ENCODE peak calls at places on chromosomes 4 and X, in six cellular contexts. One of them, this sample, is unnamed.

GRCh38 chrX:134572816-134573682 is 85.2 kb downstream of the PLAC1 start:
- DNase-seq in fibroblast of lung: peak
- DNase-seq in esophagus squamous epithelium: no peak
- DNase-seq in cardiac muscle cell: no peak
- DNase-seq in neural progenitor cell: no peak
- DNase-seq in A673: no peak
- DNase-seq in this sample: no peak

GRCh38 chr4:127965803-127966175 is 583 bp downstream of the ABHD18 start:
- DNase-seq in neural progenitor cell: no peak
- DNase-seq in fibroblast of lung: peak
- DNase-seq in cardiac muscle cell: peak
- DNase-seq in A673: peak
- DNase-seq in esophagus squamous epithelium: no peak
- DNase-seq in this sample: peak

GRCh38 chr4:185242749-185243533 is 33.5 kb downstream of the SNX25 start:
- DNase-seq in fibroblast of lung: peak
- DNase-seq in neural progenitor cell: no peak
- DNase-seq in esophagus squamous epithelium: no peak
- DNase-seq in cardiac muscle cell: peak
- DNase-seq in A673: no peak
- DNase-seq in this sample: no peak

GRCh38 chrX:16825306-16826035 is 39.2 kb downstream of the TXLNG start:
- DNase-seq in esophagus squamous epithelium: no peak
- DNase-seq in A673: no peak
- DNase-seq in neural progenitor cell: no peak
- DNase-seq in fibroblast of lung: peak
- DNase-seq in cardiac muscle cell: no peak
- DNase-seq in this sample: no peak

GRCh38 chr4:42282081-42282901 is 115.0 kb upstream of the SHISA3 start:
- DNase-seq in cardiac muscle cell: peak
- DNase-seq in A673: peak
- DNase-seq in fibroblast of lung: peak
- DNase-seq in esophagus squamous epithelium: no peak
- DNase-seq in neural progenitor cell: peak
- DNase-seq in this sample: no peak

GRCh38 chr4:6332669-6333050 is 63.0 kb downstream of the WFS1 start:
- DNase-seq in neural progenitor cell: no peak
- DNase-seq in esophagus squamous epithelium: no peak
- DNase-seq in fibroblast of lung: no peak
- DNase-seq in cardiac muscle cell: no peak
- DNase-seq in A673: no peak
- DNase-seq in this sample: no peak

GRCh38 chr4:99634742-99635360 is 22.8 kb downstream of the C4orf54 start:
- DNase-seq in A673: no peak
- DNase-seq in neural progenitor cell: no peak
- DNase-seq in esophagus squamous epithelium: no peak
- DNase-seq in cardiac muscle cell: no peak
- DNase-seq in fibroblast of lung: no peak
- DNase-seq in this sample: no peak

GRCh38 chr4:73875401-73875800 is 6.2 kb downstream of the CXCL1 start:
- DNase-seq in esophagus squamous epithelium: no peak
- DNase-seq in fibroblast of lung: no peak
- DNase-seq in A673: no peak
- DNase-seq in neural progenitor cell: no peak
- DNase-seq in cardiac muscle cell: no peak
- DNase-seq in this sample: no peak

GRCh38 chrX:153726286-153727107 is 1.8 kb downstream of the ABCD1 start:
- DNase-seq in neural progenitor cell: peak
- DNase-seq in fibroblast of lung: peak
- DNase-seq in esophagus squamous epithelium: peak
- DNase-seq in A673: peak
- DNase-seq in cardiac muscle cell: peak
- DNase-seq in this sample: peak

GRCh38 chr4:122576261-122577188 is 44.3 kb downstream of the IL21 start:
- DNase-seq in fibroblast of lung: peak
- DNase-seq in esophagus squamous epithelium: no peak
- DNase-seq in cardiac muscle cell: peak
- DNase-seq in neural progenitor cell: peak
- DNase-seq in A673: peak
- DNase-seq in this sample: no peak

GRCh38 chr4:97984545-97985131 is 158.6 kb downstream of the STPG2 start:
- DNase-seq in esophagus squamous epithelium: no peak
- DNase-seq in cardiac muscle cell: no peak
- DNase-seq in A673: peak
- DNase-seq in neural progenitor cell: peak
- DNase-seq in fibroblast of lung: no peak
- DNase-seq in this sample: no peak

GRCh38 chr4:100340534-100341364 is 150.5 kb upstream of the DDIT4L start:
- DNase-seq in cardiac muscle cell: peak
- DNase-seq in fibroblast of lung: peak
- DNase-seq in neural progenitor cell: no peak
- DNase-seq in esophagus squamous epithelium: no peak
- DNase-seq in A673: no peak
- DNase-seq in this sample: no peak

DNA sequence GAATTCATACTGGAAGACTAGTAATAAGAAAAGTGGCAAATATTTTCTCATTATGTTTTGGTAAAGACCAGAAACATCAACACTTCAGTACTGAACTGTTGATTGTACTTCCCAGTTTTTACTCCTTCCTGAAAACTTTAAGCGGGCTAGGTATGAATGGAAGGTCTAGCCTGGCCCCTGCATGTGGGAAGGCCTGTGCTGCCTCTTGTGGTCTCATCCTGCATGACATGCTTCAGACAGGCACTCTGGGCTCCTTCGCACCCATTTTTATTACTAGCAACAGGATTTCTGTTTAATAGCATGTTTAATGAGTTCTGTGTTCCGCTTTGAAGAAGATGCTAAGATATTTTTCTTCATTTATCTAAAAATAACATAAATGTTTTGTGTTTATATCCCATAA is 279.1 kb downstream of the ANK2 start:
- DNase-seq in esophagus squamous epithelium: no peak
- DNase-seq in cardiac muscle cell: peak
- DNase-seq in fibroblast of lung: no peak
- DNase-seq in A673: peak
- DNase-seq in neural progenitor cell: peak
- DNase-seq in this sample: no peak
- TF ChIP-seq CTCF in esophagus squamous epithelium: no peak
- TF ChIP-seq CTCF in cardiac muscle cell: peak
- TF ChIP-seq CTCF in fibroblast of lung: peak
- TF ChIP-seq CTCF in A673: peak
- TF ChIP-seq CTCF in neural progenitor cell: peak
- TF ChIP-seq CTCF in this sample: no peak

GRCh38 chrX:6849711-6850415 is 297.6 kb upstream of the STS start:
- DNase-seq in fibroblast of lung: peak
- DNase-seq in cardiac muscle cell: no peak
- DNase-seq in neural progenitor cell: no peak
- DNase-seq in A673: no peak
- DNase-seq in esophagus squamous epithelium: no peak
- DNase-seq in this sample: no peak
- H3K27ac ChIP-seq in fibroblast of lung: no peak
- H3K27ac ChIP-seq in cardiac muscle cell: peak
- H3K27ac ChIP-seq in neural progenitor cell: no peak
- H3K27ac ChIP-seq in A673: no peak
- H3K27ac ChIP-seq in esophagus squamous epithelium: no peak
- H3K27ac ChIP-seq in this sample: no peak

GRCh38 chr4:92303621-92304027 is at the start of gene GRID2:
- DNase-seq in fibroblast of lung: peak
- DNase-seq in cardiac muscle cell: peak
- DNase-seq in A673: peak
- DNase-seq in esophagus squamous epithelium: no peak
- DNase-seq in neural progenitor cell: peak
- DNase-seq in this sample: no peak

GRCh38 chr4:92305148-92305877 is 1.5 kb downstream of the GRID2 start:
- DNase-seq in esophagus squamous epithelium: no peak
- DNase-seq in fibroblast of lung: peak
- DNase-seq in A673: peak
- DNase-seq in cardiac muscle cell: peak
- DNase-seq in neural progenitor cell: peak
- DNase-seq in this sample: peak

GRCh38 chr4:92304073-92304472 is 307 bp downstream of the GRID2 start:
- DNase-seq in cardiac muscle cell: no peak
- DNase-seq in fibroblast of lung: no peak
- DNase-seq in esophagus squamous epithelium: no peak
- DNase-seq in neural progenitor cell: peak
- DNase-seq in A673: no peak
- DNase-seq in this sample: no peak

GRCh38 chr4:92305878-92306520 is 2.2 kb downstream of the GRID2 start:
- DNase-seq in neural progenitor cell: peak
- DNase-seq in A673: no peak
- DNase-seq in esophagus squamous epithelium: no peak
- DNase-seq in cardiac muscle cell: no peak
- DNase-seq in fibroblast of lung: no peak
- DNase-seq in this sample: no peak

DNA sequence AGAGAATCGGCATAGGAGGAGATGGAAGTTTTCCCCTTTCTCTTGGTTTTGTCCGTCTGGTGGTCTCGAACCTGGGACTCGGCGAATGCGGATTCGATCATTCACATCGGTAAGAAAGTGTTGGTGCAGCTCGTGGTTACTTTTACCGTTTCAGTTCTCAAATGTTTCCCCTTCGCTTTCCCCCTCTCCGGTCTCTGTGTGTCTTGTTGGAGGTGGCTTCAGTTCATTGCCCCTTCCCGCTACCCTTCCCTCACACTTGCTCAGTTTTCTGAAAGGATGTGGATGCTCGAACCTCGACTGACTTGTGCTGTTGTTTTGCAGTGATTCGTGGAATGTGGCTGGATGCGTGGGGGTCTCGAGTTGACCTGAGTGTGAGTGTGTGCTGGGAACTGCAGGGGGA is 870 bp downstream of the GRID2 start:
- DNase-seq in fibroblast of lung: no peak
- DNase-seq in neural progenitor cell: peak
- DNase-seq in esophagus squamous epithelium: no peak
- DNase-seq in cardiac muscle cell: peak
- DNase-seq in A673: no peak
- DNase-seq in this sample: no peak
- H3K4me3 ChIP-seq in fibroblast of lung: no peak
- H3K4me3 ChIP-seq in neural progenitor cell: peak
- H3K4me3 ChIP-seq in esophagus squamous epithelium: peak
- H3K4me3 ChIP-seq in cardiac muscle cell: peak
- H3K4me3 ChIP-seq in A673: peak
- H3K4me3 ChIP-seq in this sample: peak

GRCh38 chrX:19658030-19658429 is 142.7 kb upstream of the MAP3K15 start:
- DNase-seq in cardiac muscle cell: no peak
- DNase-seq in esophagus squamous epithelium: no peak
- DNase-seq in fibroblast of lung: peak
- DNase-seq in neural progenitor cell: no peak
- DNase-seq in A673: no peak
- DNase-seq in this sample: no peak

GRCh38 chrX:19655032-19655431 is 139.7 kb upstream of the MAP3K15 start:
- DNase-seq in A673: no peak
- DNase-seq in esophagus squamous epithelium: no peak
- DNase-seq in neural progenitor cell: no peak
- DNase-seq in cardiac muscle cell: no peak
- DNase-seq in fibroblast of lung: no peak
- DNase-seq in this sample: no peak

GRCh38 chrX:19660604-19661003 is 145.3 kb upstream of the MAP3K15 start:
- DNase-seq in cardiac muscle cell: peak
- DNase-seq in A673: no peak
- DNase-seq in neural progenitor cell: no peak
- DNase-seq in esophagus squamous epithelium: no peak
- DNase-seq in fibroblast of lung: no peak
- DNase-seq in this sample: no peak

GRCh38 chrX:19661977-19662376 is 146.7 kb upstream of the MAP3K15 start:
- DNase-seq in neural progenitor cell: no peak
- DNase-seq in cardiac muscle cell: no peak
- DNase-seq in esophagus squamous epithelium: no peak
- DNase-seq in fibroblast of lung: no peak
- DNase-seq in A673: no peak
- DNase-seq in this sample: no peak

GRCh38 chrX:19659929-19660328 is 144.6 kb upstream of the MAP3K15 start:
- DNase-seq in cardiac muscle cell: peak
- DNase-seq in esophagus squamous epithelium: no peak
- DNase-seq in fibroblast of lung: no peak
- DNase-seq in A673: peak
- DNase-seq in neural progenitor cell: no peak
- DNase-seq in this sample: no peak
- TF ChIP-seq CTCF in cardiac muscle cell: no peak
- TF ChIP-seq CTCF in esophagus squamous epithelium: no peak
- TF ChIP-seq CTCF in fibroblast of lung: no peak
- TF ChIP-seq CTCF in A673: peak
- TF ChIP-seq CTCF in neural progenitor cell: no peak
- TF ChIP-seq CTCF in this sample: no peak

DNA sequence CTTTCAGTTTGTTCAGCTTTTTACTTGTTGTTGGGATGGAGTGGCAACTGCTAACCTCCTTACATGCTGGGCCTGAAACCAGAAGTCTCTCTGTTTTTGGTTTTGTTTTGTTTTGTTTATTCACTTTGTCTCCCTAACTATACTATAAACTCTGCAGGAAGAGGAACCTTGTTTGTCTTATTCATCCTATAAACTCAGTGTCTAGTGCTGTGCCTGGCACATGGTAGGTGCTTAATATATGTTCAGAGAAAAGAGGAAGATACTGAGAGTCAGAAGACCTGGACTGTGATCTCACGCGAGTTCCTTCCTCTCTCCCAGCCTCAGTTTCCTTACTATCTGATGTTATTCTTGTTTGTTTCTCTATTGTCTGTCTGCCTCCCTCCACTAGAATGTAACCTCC is 71.3 kb downstream of the PRPS1 start:
- DNase-seq in esophagus squamous epithelium: no peak
- DNase-seq in cardiac muscle cell: no peak
- DNase-seq in neural progenitor cell: no peak
- DNase-seq in A673: no peak
- DNase-seq in fibroblast of lung: no peak
- DNase-seq in this sample: no peak
- H3K27ac ChIP-seq in esophagus squamous epithelium: peak
- H3K27ac ChIP-seq in cardiac muscle cell: no peak
- H3K27ac ChIP-seq in neural progenitor cell: no peak
- H3K27ac ChIP-seq in A673: no peak
- H3K27ac ChIP-seq in fibroblast of lung: no peak
- H3K27ac ChIP-seq in this sample: peak

DNA sequence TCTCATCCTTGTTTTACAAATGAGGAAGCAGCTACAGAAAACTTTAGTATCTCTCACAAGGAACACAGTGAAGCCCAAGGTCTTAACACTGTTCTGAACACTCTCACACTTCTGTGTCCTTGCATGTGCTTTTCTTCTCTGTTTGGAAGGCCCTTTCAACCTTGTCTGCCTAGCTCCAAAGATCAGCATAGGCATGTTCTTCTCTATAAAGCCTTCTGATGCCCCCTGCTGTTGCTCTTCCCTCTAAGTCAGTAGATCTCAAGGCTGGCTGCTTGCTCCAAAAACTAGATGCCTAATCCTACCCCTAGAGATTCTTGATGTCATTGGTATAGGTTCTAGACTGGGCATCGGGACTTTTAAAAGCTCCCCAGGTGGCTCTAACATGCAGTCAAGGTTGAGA is 5.9 kb downstream of the APOO start:
- DNase-seq in neural progenitor cell: peak
- DNase-seq in esophagus squamous epithelium: peak
- DNase-seq in cardiac muscle cell: peak
- DNase-seq in A673: peak
- DNase-seq in fibroblast of lung: peak
- DNase-seq in this sample: no peak
- H3K4me3 ChIP-seq in neural progenitor cell: no peak
- H3K4me3 ChIP-seq in esophagus squamous epithelium: peak
- H3K4me3 ChIP-seq in cardiac muscle cell: no peak
- H3K4me3 ChIP-seq in A673: peak
- H3K4me3 ChIP-seq in fibroblast of lung: no peak
- H3K4me3 ChIP-seq in this sample: peak